ENCODE peak calls at places on chromosomes 16 and 17, in seven cellular contexts. One of them, this sample, is unnamed.

GRCh38 chr17:81999975-82000802 is 22.5 kb downstream of the CENPX start:
- DNase-seq in foreskin fibroblast: no peak
- DNase-seq in RPMI8226: no peak
- DNase-seq in pons: no peak
- DNase-seq in fibroblast of mammary gland: no peak
- DNase-seq in stimulated activated CD4-positive, alpha-beta T cell treated with anti-CD3 and anti-CD28 coated beads, Interleukin-4, amount 100 ng/mL, for 1 hour: no peak
- DNase-seq in RWPE1: no peak
- DNase-seq in this sample: no peak

GRCh38 chr16:90008708-90009145 is 10.5 kb downstream of the DBNDD1 start:
- DNase-seq in stimulated activated CD4-positive, alpha-beta T cell treated with anti-CD3 and anti-CD28 coated beads, Interleukin-4, amount 100 ng/mL, for 1 hour: peak; percentile 57
- DNase-seq in foreskin fibroblast: no peak
- DNase-seq in RWPE1: no peak
- DNase-seq in pons: no peak
- DNase-seq in RPMI8226: peak; percentile 30
- DNase-seq in fibroblast of mammary gland: no peak
- DNase-seq in this sample: no peak

GRCh38 chr16:53091508-53092211 is 36.9 kb downstream of the CHD9 start:
- DNase-seq in pons: peak; percentile 99
- DNase-seq in RWPE1: no peak
- DNase-seq in fibroblast of mammary gland: peak; percentile 99
- DNase-seq in RPMI8226: no peak
- DNase-seq in foreskin fibroblast: peak; percentile 91
- DNase-seq in stimulated activated CD4-positive, alpha-beta T cell treated with anti-CD3 and anti-CD28 coated beads, Interleukin-4, amount 100 ng/mL, for 1 hour: no peak
- DNase-seq in this sample: peak; percentile 88

GRCh38 chr16:72588554-72588953 is 416.6 kb upstream of the PMFBP1 start:
- DNase-seq in RWPE1: no peak
- DNase-seq in pons: no peak
- DNase-seq in RPMI8226: no peak
- DNase-seq in foreskin fibroblast: no peak
- DNase-seq in fibroblast of mammary gland: no peak
- DNase-seq in stimulated activated CD4-positive, alpha-beta T cell treated with anti-CD3 and anti-CD28 coated beads, Interleukin-4, amount 100 ng/mL, for 1 hour: no peak
- DNase-seq in this sample: no peak

GRCh38 chr17:31373150-31374082 is 18.1 kb upstream of the RAB11FIP4 start:
- DNase-seq in fibroblast of mammary gland: peak; percentile 75
- DNase-seq in foreskin fibroblast: peak; percentile 39
- DNase-seq in RPMI8226: peak; percentile 72
- DNase-seq in stimulated activated CD4-positive, alpha-beta T cell treated with anti-CD3 and anti-CD28 coated beads, Interleukin-4, amount 100 ng/mL, for 1 hour: no peak
- DNase-seq in RWPE1: peak; percentile 26
- DNase-seq in pons: peak; percentile 96
- DNase-seq in this sample: peak; percentile 32

GRCh38 chr17:13266596-13266995 is 248.8 kb upstream of the ELAC2 start:
- DNase-seq in pons: no peak
- DNase-seq in stimulated activated CD4-positive, alpha-beta T cell treated with anti-CD3 and anti-CD28 coated beads, Interleukin-4, amount 100 ng/mL, for 1 hour: no peak
- DNase-seq in RWPE1: no peak
- DNase-seq in fibroblast of mammary gland: peak; percentile 89
- DNase-seq in foreskin fibroblast: peak; percentile 10
- DNase-seq in RPMI8226: no peak
- DNase-seq in this sample: peak; percentile 8

GRCh38 chr17:64781394-64781793 is 119.3 kb upstream of the SMURF2 start:
- DNase-seq in pons: no peak
- DNase-seq in RWPE1: peak; percentile 19
- DNase-seq in RPMI8226: peak; percentile 14
- DNase-seq in fibroblast of mammary gland: no peak
- DNase-seq in foreskin fibroblast: no peak
- DNase-seq in stimulated activated CD4-positive, alpha-beta T cell treated with anti-CD3 and anti-CD28 coated beads, Interleukin-4, amount 100 ng/mL, for 1 hour: peak; percentile 47
- DNase-seq in this sample: no peak

GRCh38 chr17:8623591-8623990 is 6.9 kb downstream of the MYH10 start:
- DNase-seq in RWPE1: no peak
- DNase-seq in fibroblast of mammary gland: no peak
- DNase-seq in RPMI8226: no peak
- DNase-seq in stimulated activated CD4-positive, alpha-beta T cell treated with anti-CD3 and anti-CD28 coated beads, Interleukin-4, amount 100 ng/mL, for 1 hour: no peak
- DNase-seq in pons: no peak
- DNase-seq in foreskin fibroblast: no peak
- DNase-seq in this sample: no peak

GRCh38 chr16:78931267-78932060 is 669.1 kb downstream of the MAF start:
- DNase-seq in RWPE1: no peak
- DNase-seq in foreskin fibroblast: no peak
- DNase-seq in stimulated activated CD4-positive, alpha-beta T cell treated with anti-CD3 and anti-CD28 coated beads, Interleukin-4, amount 100 ng/mL, for 1 hour: no peak
- DNase-seq in fibroblast of mammary gland: no peak
- DNase-seq in RPMI8226: peak; percentile 33
- DNase-seq in pons: no peak
- DNase-seq in this sample: no peak

GRCh38 chr17:78935419-78936323 is 10.5 kb upstream of the TIMP2 start:
- DNase-seq in stimulated activated CD4-positive, alpha-beta T cell treated with anti-CD3 and anti-CD28 coated beads, Interleukin-4, amount 100 ng/mL, for 1 hour: no peak
- DNase-seq in fibroblast of mammary gland: peak; percentile 99
- DNase-seq in pons: no peak
- DNase-seq in foreskin fibroblast: peak; percentile 98
- DNase-seq in RWPE1: peak; percentile 78
- DNase-seq in RPMI8226: no peak
- DNase-seq in this sample: peak; percentile 93

GRCh38 chr17:3978421-3979275 is 14.4 kb upstream of the ATP2A3 start:
- DNase-seq in fibroblast of mammary gland: peak; percentile 22
- DNase-seq in RPMI8226: no peak
- DNase-seq in stimulated activated CD4-positive, alpha-beta T cell treated with anti-CD3 and anti-CD28 coated beads, Interleukin-4, amount 100 ng/mL, for 1 hour: no peak
- DNase-seq in RWPE1: no peak
- DNase-seq in foreskin fibroblast: no peak
- DNase-seq in pons: no peak
- DNase-seq in this sample: no peak

GRCh38 chr16:10181196-10182162 is 749 bp downstream of the GRIN2A start:
- DNase-seq in fibroblast of mammary gland: peak; percentile 64
- DNase-seq in foreskin fibroblast: peak; percentile 32
- DNase-seq in stimulated activated CD4-positive, alpha-beta T cell treated with anti-CD3 and anti-CD28 coated beads, Interleukin-4, amount 100 ng/mL, for 1 hour: peak; percentile 39
- DNase-seq in RPMI8226: peak; percentile 57
- DNase-seq in RWPE1: peak; percentile 64
- DNase-seq in pons: peak; percentile 65
- DNase-seq in this sample: peak; percentile 24

GRCh38 chr16:59567496-59567895 is 833.4 kb upstream of the GOT2 start:
- DNase-seq in RWPE1: no peak
- DNase-seq in fibroblast of mammary gland: no peak
- DNase-seq in stimulated activated CD4-positive, alpha-beta T cell treated with anti-CD3 and anti-CD28 coated beads, Interleukin-4, amount 100 ng/mL, for 1 hour: no peak
- DNase-seq in pons: no peak
- DNase-seq in RPMI8226: no peak
- DNase-seq in foreskin fibroblast: no peak
- DNase-seq in this sample: no peak

GRCh38 chr17:17599965-17600364 is 8.5 kb upstream of the PEMT start:
- DNase-seq in pons: no peak
- DNase-seq in RWPE1: no peak
- DNase-seq in foreskin fibroblast: no peak
- DNase-seq in RPMI8226: no peak
- DNase-seq in fibroblast of mammary gland: no peak
- DNase-seq in stimulated activated CD4-positive, alpha-beta T cell treated with anti-CD3 and anti-CD28 coated beads, Interleukin-4, amount 100 ng/mL, for 1 hour: no peak
- DNase-seq in this sample: no peak

GRCh38 chr17:44992242-44992939 is 24.3 kb upstream of the C1QL1 start:
- DNase-seq in foreskin fibroblast: no peak
- DNase-seq in pons: no peak
- DNase-seq in RWPE1: no peak
- DNase-seq in fibroblast of mammary gland: no peak
- DNase-seq in RPMI8226: no peak
- DNase-seq in stimulated activated CD4-positive, alpha-beta T cell treated with anti-CD3 and anti-CD28 coated beads, Interleukin-4, amount 100 ng/mL, for 1 hour: no peak
- DNase-seq in this sample: no peak

GRCh38 chr17:82332669-82333278 is 792 bp downstream of the SECTM1 start:
- DNase-seq in stimulated activated CD4-positive, alpha-beta T cell treated with anti-CD3 and anti-CD28 coated beads, Interleukin-4, amount 100 ng/mL, for 1 hour: no peak
- DNase-seq in foreskin fibroblast: peak; percentile 37
- DNase-seq in fibroblast of mammary gland: peak; percentile 61
- DNase-seq in RWPE1: peak; percentile 64
- DNase-seq in RPMI8226: peak; percentile 93
- DNase-seq in pons: peak; percentile 42
- DNase-seq in this sample: no peak

GRCh38 chr17:61450641-61451537 is 1.3 kb upstream of the TBX4 start:
- DNase-seq in stimulated activated CD4-positive, alpha-beta T cell treated with anti-CD3 and anti-CD28 coated beads, Interleukin-4, amount 100 ng/mL, for 1 hour: no peak
- DNase-seq in RPMI8226: no peak
- DNase-seq in RWPE1: no peak
- DNase-seq in foreskin fibroblast: no peak
- DNase-seq in fibroblast of mammary gland: no peak
- DNase-seq in pons: no peak
- DNase-seq in this sample: no peak

GRCh38 chr17:78541488-78542237 is 35.5 kb downstream of the DNAH17 start:
- DNase-seq in RWPE1: peak; percentile 59
- DNase-seq in pons: no peak
- DNase-seq in RPMI8226: no peak
- DNase-seq in foreskin fibroblast: no peak
- DNase-seq in fibroblast of mammary gland: peak; percentile 26
- DNase-seq in stimulated activated CD4-positive, alpha-beta T cell treated with anti-CD3 and anti-CD28 coated beads, Interleukin-4, amount 100 ng/mL, for 1 hour: no peak
- DNase-seq in this sample: peak; percentile 15

GRCh38 chr17:57294629-57295501 is 38.5 kb downstream of the MSI2 start:
- DNase-seq in foreskin fibroblast: peak; percentile 19
- DNase-seq in RWPE1: no peak
- DNase-seq in fibroblast of mammary gland: no peak
- DNase-seq in pons: peak; percentile 71
- DNase-seq in stimulated activated CD4-positive, alpha-beta T cell treated with anti-CD3 and anti-CD28 coated beads, Interleukin-4, amount 100 ng/mL, for 1 hour: peak; percentile 24
- DNase-seq in RPMI8226: no peak
- DNase-seq in this sample: no peak

GRCh38 chr16:3056336-3057180 is 8.9 kb upstream of the IL32 start:
- DNase-seq in fibroblast of mammary gland: no peak
- DNase-seq in foreskin fibroblast: no peak
- DNase-seq in stimulated activated CD4-positive, alpha-beta T cell treated with anti-CD3 and anti-CD28 coated beads, Interleukin-4, amount 100 ng/mL, for 1 hour: no peak
- DNase-seq in RPMI8226: no peak
- DNase-seq in RWPE1: no peak
- DNase-seq in pons: no peak
- DNase-seq in this sample: no peak

GRCh38 chr17:59558953-59559352 is 6.5 kb upstream of the DHX40 start:
- DNase-seq in RPMI8226: no peak
- DNase-seq in stimulated activated CD4-positive, alpha-beta T cell treated with anti-CD3 and anti-CD28 coated beads, Interleukin-4, amount 100 ng/mL, for 1 hour: no peak
- DNase-seq in foreskin fibroblast: no peak
- DNase-seq in fibroblast of mammary gland: peak; percentile 28
- DNase-seq in pons: no peak
- DNase-seq in RWPE1: no peak
- DNase-seq in this sample: no peak

GRCh38 chr16:9447195-9447551 is 355.7 kb downstream of the HAPSTR1 start:
- DNase-seq in fibroblast of mammary gland: no peak
- DNase-seq in foreskin fibroblast: no peak
- DNase-seq in RPMI8226: no peak
- DNase-seq in RWPE1: no peak
- DNase-seq in pons: no peak
- DNase-seq in stimulated activated CD4-positive, alpha-beta T cell treated with anti-CD3 and anti-CD28 coated beads, Interleukin-4, amount 100 ng/mL, for 1 hour: no peak
- DNase-seq in this sample: no peak

GRCh38 chr16:68414581-68414980 is 33.7 kb downstream of the SMPD3 start:
- DNase-seq in stimulated activated CD4-positive, alpha-beta T cell treated with anti-CD3 and anti-CD28 coated beads, Interleukin-4, amount 100 ng/mL, for 1 hour: no peak
- DNase-seq in pons: no peak
- DNase-seq in RWPE1: no peak
- DNase-seq in foreskin fibroblast: no peak
- DNase-seq in RPMI8226: no peak
- DNase-seq in fibroblast of mammary gland: no peak
- DNase-seq in this sample: no peak

GRCh38 chr16:47887496-47887895 is 268.3 kb downstream of the ABCC12 start:
- DNase-seq in foreskin fibroblast: peak; percentile 31
- DNase-seq in RWPE1: peak; percentile 74
- DNase-seq in fibroblast of mammary gland: no peak
- DNase-seq in RPMI8226: no peak
- DNase-seq in pons: no peak
- DNase-seq in stimulated activated CD4-positive, alpha-beta T cell treated with anti-CD3 and anti-CD28 coated beads, Interleukin-4, amount 100 ng/mL, for 1 hour: no peak
- DNase-seq in this sample: no peak

GRCh38 chr17:44707755-44708400 is 587 bp upstream of the DBF4B start:
- DNase-seq in RWPE1: no peak
- DNase-seq in RPMI8226: no peak
- DNase-seq in foreskin fibroblast: no peak
- DNase-seq in fibroblast of mammary gland: no peak
- DNase-seq in stimulated activated CD4-positive, alpha-beta T cell treated with anti-CD3 and anti-CD28 coated beads, Interleukin-4, amount 100 ng/mL, for 1 hour: no peak
- DNase-seq in pons: no peak
- DNase-seq in this sample: no peak

GRCh38 chr16:85620403-85620802 is 7.3 kb downstream of the GSE1 start:
- DNase-seq in stimulated activated CD4-positive, alpha-beta T cell treated with anti-CD3 and anti-CD28 coated beads, Interleukin-4, amount 100 ng/mL, for 1 hour: no peak
- DNase-seq in pons: no peak
- DNase-seq in RWPE1: no peak
- DNase-seq in foreskin fibroblast: no peak
- DNase-seq in RPMI8226: no peak
- DNase-seq in fibroblast of mammary gland: no peak
- DNase-seq in this sample: no peak

GRCh38 chr17:76824103-76824502 is 44.1 kb upstream of the MGAT5B start:
- DNase-seq in pons: no peak
- DNase-seq in RWPE1: no peak
- DNase-seq in fibroblast of mammary gland: no peak
- DNase-seq in foreskin fibroblast: no peak
- DNase-seq in RPMI8226: no peak
- DNase-seq in stimulated activated CD4-positive, alpha-beta T cell treated with anti-CD3 and anti-CD28 coated beads, Interleukin-4, amount 100 ng/mL, for 1 hour: no peak
- DNase-seq in this sample: no peak

GRCh38 chr17:80862341-80862969 is 129.2 kb upstream of the CHMP6 start:
- DNase-seq in fibroblast of mammary gland: no peak
- DNase-seq in RWPE1: no peak
- DNase-seq in pons: no peak
- DNase-seq in RPMI8226: no peak
- DNase-seq in foreskin fibroblast: no peak
- DNase-seq in stimulated activated CD4-positive, alpha-beta T cell treated with anti-CD3 and anti-CD28 coated beads, Interleukin-4, amount 100 ng/mL, for 1 hour: no peak
- DNase-seq in this sample: no peak

GRCh38 chr17:30426292-30426691 is 47.6 kb downstream of the CPD start:
- DNase-seq in foreskin fibroblast: no peak
- DNase-seq in fibroblast of mammary gland: peak; percentile 60
- DNase-seq in RPMI8226: no peak
- DNase-seq in RWPE1: no peak
- DNase-seq in stimulated activated CD4-positive, alpha-beta T cell treated with anti-CD3 and anti-CD28 coated beads, Interleukin-4, amount 100 ng/mL, for 1 hour: no peak
- DNase-seq in pons: no peak
- DNase-seq in this sample: no peak

GRCh38 chr17:6589266-6589946 is 33.1 kb upstream of the PITPNM3 start:
- DNase-seq in RPMI8226: no peak
- DNase-seq in pons: no peak
- DNase-seq in foreskin fibroblast: peak; percentile 84
- DNase-seq in fibroblast of mammary gland: peak; percentile 72
- DNase-seq in RWPE1: no peak
- DNase-seq in stimulated activated CD4-positive, alpha-beta T cell treated with anti-CD3 and anti-CD28 coated beads, Interleukin-4, amount 100 ng/mL, for 1 hour: no peak
- DNase-seq in this sample: no peak

GRCh38 chr17:10384175-10384574 is 11.4 kb upstream of the MYH13 start:
- DNase-seq in foreskin fibroblast: no peak
- DNase-seq in RWPE1: no peak
- DNase-seq in pons: no peak
- DNase-seq in stimulated activated CD4-positive, alpha-beta T cell treated with anti-CD3 and anti-CD28 coated beads, Interleukin-4, amount 100 ng/mL, for 1 hour: no peak
- DNase-seq in fibroblast of mammary gland: no peak
- DNase-seq in RPMI8226: no peak
- DNase-seq in this sample: no peak

This sample was measured in GM04504.